ENCODE peak calls at places on chromosomes 7 and 10, in nine cellular contexts. G, I, V, U, B, W, O, Y and H are unnamed samples.

GRCh38 chr7:149457766-149458165 is 3.1 kb downstream of the ZNF777 start:
- DNase-seq in G (no peak), I (no peak), V (no peak), U (no peak), B (no peak), W (no peak), O (no peak), Y (no peak), H (no peak)

GRCh38 chr7:149884541-149884940 is 10.8 kb downstream of the ATP6V0E2 start:
- DNase-seq in G (no peak), I (no peak), V (no peak), U (peak; percentile 61), B (no peak), W (no peak), O (no peak), Y (no peak), H (peak; percentile 28)

GRCh38 chr10:43226441-43226840 is 40.4 kb downstream of the RASGEF1A start:
- DNase-seq in G (no peak), I (peak; percentile 53), V (no peak), U (no peak), B (peak; percentile 3), W (no peak), O (no peak), Y (no peak), H (no peak)

GRCh38 chr10:29865700-29866355 is 193.6 kb downstream of the JCAD start:
- DNase-seq in G (no peak), I (no peak), V (no peak), U (no peak), B (no peak), W (no peak), O (peak; percentile 9), Y (no peak), H (no peak)

GRCh38 chr7:19079066-19079465 is 38.4 kb downstream of the TWIST1 start:
- DNase-seq in G (peak; percentile 74), I (no peak), V (no peak), U (no peak), B (no peak), W (no peak), O (peak; percentile 69), Y (no peak), H (peak; percentile 65)

GRCh38 chr10:99906470-99906869 is 103.3 kb downstream of the DNMBP start:
- DNase-seq in G (peak; percentile 90), I (no peak), V (peak; percentile 21), U (no peak), B (no peak), W (no peak), O (peak; percentile 96), Y (no peak), H (peak; percentile 88)

GRCh38 chr10:14358886-14359573 is 28.3 kb upstream of the FRMD4A start:
- DNase-seq in G (no peak), I (no peak), V (no peak), U (no peak), B (no peak), W (no peak), O (no peak), Y (no peak), H (peak; percentile 53)

GRCh38 chr10:126017961-126018560 is 121.7 kb downstream of the FANK1 start:
- DNase-seq in G (no peak), I (no peak), V (no peak), U (no peak), B (no peak), W (no peak), O (peak; percentile 74), Y (no peak), H (peak; percentile 51)

GRCh38 chr7:70380315-70381027 is 751.5 kb upstream of the GALNT17 start:
- DNase-seq in G (no peak), I (no peak), V (no peak), U (peak; percentile 34), B (no peak), W (no peak), O (no peak), Y (no peak), H (peak; percentile 4)

GRCh38 chr7:133714654-133715053 is 412.5 kb upstream of the LRGUK start:
- DNase-seq in G (no peak), I (no peak), V (no peak), U (no peak), B (no peak), W (no peak), O (no peak), Y (no peak), H (no peak)